ENCODE peak calls at places on chromosomes 5 and 9, in six cellular contexts. S is K562, Z is H1, P is GM12891, Y is GM12878, R is HepG2. T is an unnamed sample.

GRCh38 chr5:56142620-56143431 is 90.3 kb downstream of the ANKRD55 start:
- DNase-seq in S (no peak), Z (no peak), P (no peak), Y (peak), R (no peak), T (no peak)

GRCh38 chr5:78360674-78361225 is 333 bp downstream of the SCAMP1 start:
- DNase-seq in S (peak), Z (no peak), P (peak), Y (no peak), R (no peak), T (peak)

GRCh38 chr5:1665231-1665630 is 134.4 kb downstream of the MRPL36 start:
- DNase-seq in S (no peak), Z (no peak), P (no peak), Y (no peak), R (no peak), T (no peak)

GRCh38 chr5:168908207-168908606 is 329.0 kb upstream of the PANK3 start:
- DNase-seq in S (no peak), Z (no peak), P (no peak), Y (no peak), R (no peak), T (no peak)

GRCh38 chr5:149037819-149038218 is 25.0 kb downstream of the SH3TC2 start:
- DNase-seq in S (no peak), Z (no peak), P (no peak), Y (no peak), R (no peak), T (no peak)

GRCh38 chr9:136854842-136855460 is 2.8 kb downstream of the MAMDC4 start:
- DNase-seq in S (no peak), Z (no peak), P (no peak), Y (no peak), R (no peak), T (no peak)

GRCh38 chr5:174282391-174282790 is 236.9 kb downstream of the NSG2 start:
- DNase-seq in S (no peak), Z (no peak), P (no peak), Y (no peak), R (no peak), T (no peak)

GRCh38 chr5:124980174-124980941 is 233.9 kb upstream of the ZNF608 start:
- DNase-seq in S (no peak), Z (peak), P (peak), Y (peak), R (no peak), T (no peak)

GRCh38 chr9:5631021-5631420 is 2.1 kb downstream of the RIC1 start:
- DNase-seq in S (no peak), Z (no peak), P (no peak), Y (no peak), R (peak), T (no peak)

GRCh38 chr9:74951107-74951720 is 1.5 kb downstream of the C9orf40 start:
- DNase-seq in S (no peak), Z (no peak), P (no peak), Y (no peak), R (no peak), T (no peak)

GRCh38 chr5:145752947-145753346 is 82.2 kb downstream of the PRELID2 start:
- DNase-seq in S (no peak), Z (no peak), P (no peak), Y (no peak), R (no peak), T (no peak)

GRCh38 chr9:98781588-98782383 is 14.6 kb downstream of the ANKS6 start:
- DNase-seq in S (no peak), Z (no peak), P (no peak), Y (no peak), R (peak), T (no peak)

GRCh38 chr5:107968465-107968864 is 297.7 kb upstream of the EFNA5 start:
- DNase-seq in S (no peak), Z (no peak), P (no peak), Y (no peak), R (no peak), T (no peak)

GRCh38 chr9:94840738-94841137 is 114.2 kb downstream of the AOPEP start:
- DNase-seq in S (no peak), Z (no peak), P (no peak), Y (no peak), R (no peak), T (no peak)

GRCh38 chr9:14652729-14653377 is 40.4 kb downstream of the ZDHHC21 start:
- DNase-seq in S (peak), Z (no peak), P (no peak), Y (no peak), R (peak), T (no peak)

GRCh38 chr9:114611516-114612271 is 603 bp downstream of the TMEM268 start:
- DNase-seq in S (peak), Z (no peak), P (no peak), Y (no peak), R (no peak), T (peak)

GRCh38 chr9:21933865-21934264 is 60.3 kb downstream of the CDKN2A start:
- DNase-seq in S (no peak), Z (no peak), P (no peak), Y (no peak), R (no peak), T (no peak)

GRCh38 chr9:89022902-89023301 is 31.6 kb downstream of the S1PR3 start:
- DNase-seq in S (no peak), Z (no peak), P (no peak), Y (no peak), R (no peak), T (no peak)

GRCh38 chr9:104009853-104010252 is 84.3 kb upstream of the SMC2 start:
- DNase-seq in S (no peak), Z (no peak), P (no peak), Y (no peak), R (no peak), T (no peak)

GRCh38 chr9:16616686-16617085 is 253.8 kb downstream of the BNC2 start:
- DNase-seq in S (no peak), Z (no peak), P (no peak), Y (no peak), R (no peak), T (no peak)

GRCh38 chr5:17305964-17306725 is 88.7 kb downstream of the BASP1 start:
- DNase-seq in S (no peak), Z (no peak), P (no peak), Y (no peak), R (peak), T (no peak)

GRCh38 chr9:126236273-126236672 is 90.4 kb upstream of the MVB12B start:
- DNase-seq in S (no peak), Z (no peak), P (no peak), Y (no peak), R (no peak), T (no peak)

GRCh38 chr5:103232393-103232999 is 26.1 kb upstream of the MACIR start:
- DNase-seq in S (peak), Z (no peak), P (no peak), Y (no peak), R (peak), T (no peak)

GRCh38 chr5:131812371-131813160 is 15.7 kb upstream of the FNIP1 start:
- DNase-seq in S (no peak), Z (no peak), P (no peak), Y (no peak), R (no peak), T (no peak)
- TF ChIP-seq TAF1 in S (no peak), Z (no peak), P (no peak), Y (no peak), R (no peak), T (no peak)

GRCh38 chr9:121651295-121652036 is at the start of gene DAB2IP:
- DNase-seq in S (no peak), Z (no peak), P (no peak), Y (no peak), R (no peak), T (no peak)
- TF ChIP-seq POLR2A in S (no peak), Z (no peak), P (no peak), Y (no peak), R (no peak), T (no peak)

DNA sequence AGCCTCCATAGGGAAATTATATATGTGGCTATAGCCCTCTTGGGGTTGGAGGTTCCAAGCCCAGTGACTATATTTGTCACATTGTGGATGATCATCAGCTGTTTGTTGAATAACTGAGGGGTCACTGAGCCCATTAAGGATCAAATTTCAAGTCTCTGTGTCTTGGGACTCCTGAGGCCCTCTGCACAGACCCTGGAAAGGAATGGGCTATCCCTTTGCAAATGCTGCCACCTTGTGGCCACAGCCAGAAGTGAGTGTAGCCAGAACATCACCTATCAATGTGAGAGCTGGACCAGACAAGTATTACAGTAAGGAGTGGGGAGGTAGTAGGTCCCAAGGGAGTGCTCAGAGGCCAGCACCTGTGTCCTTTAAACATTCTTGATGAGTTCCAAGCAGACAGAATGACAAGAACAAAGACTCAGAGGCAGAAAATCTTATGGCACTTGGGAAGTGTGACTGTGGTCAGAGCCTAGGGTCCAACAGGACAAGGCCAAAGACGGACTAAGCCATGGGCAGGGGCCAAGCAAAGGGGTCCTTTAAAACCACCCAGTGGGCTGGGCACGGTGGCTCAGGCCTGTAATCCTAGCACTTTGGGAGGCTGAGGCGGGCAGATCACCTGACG is 8.2 kb downstream of the RPP25L start:
- DNase-seq in S (peak), Z (no peak), P (no peak), Y (peak), R (peak), T (peak)
- TF ChIP-seq TAF1 in S (no peak), Z (no peak), P (no peak), Y (no peak), R (no peak), T (no peak)

DNA sequence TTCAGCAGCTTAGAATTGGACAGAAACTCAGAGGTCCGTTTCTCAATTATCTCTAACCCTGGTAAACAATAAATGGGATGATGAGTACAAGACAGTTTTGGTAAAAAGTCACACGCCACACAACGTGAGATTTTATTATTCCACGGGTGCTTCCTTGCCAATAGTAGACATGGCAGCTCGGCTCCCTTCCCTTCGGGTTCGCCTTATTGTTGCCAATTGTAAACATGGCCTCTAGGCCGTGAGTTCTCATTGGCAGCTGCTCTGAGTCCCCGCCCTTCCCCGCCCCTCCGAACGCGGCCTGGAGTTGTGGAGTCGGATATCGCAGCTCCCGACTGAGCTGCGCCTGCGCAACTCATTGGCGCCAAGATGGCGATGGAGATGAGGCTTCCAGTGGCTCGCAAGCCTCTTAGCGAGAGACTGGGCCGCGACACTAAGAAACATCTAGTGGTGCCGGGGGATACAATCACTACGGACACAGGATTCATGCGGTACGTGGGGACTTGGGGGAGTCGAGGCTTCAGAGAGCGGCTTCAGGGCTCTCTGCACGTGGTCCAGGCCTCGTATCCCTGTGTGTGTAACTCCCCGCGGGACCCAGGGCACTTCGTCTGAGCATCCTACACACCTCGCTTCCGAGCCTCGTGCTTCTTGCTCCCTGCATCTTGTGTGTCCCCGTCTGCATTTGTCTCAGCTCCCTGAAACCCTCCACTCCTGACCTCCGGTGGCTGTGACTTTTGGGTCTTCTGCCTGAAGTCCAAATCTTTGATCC is at the start of gene EXOSC2:
- DNase-seq in S (peak), Z (peak), P (peak), Y (peak), R (peak), T (peak)
- TF ChIP-seq POLR2A in S (peak), Z (peak), P (peak), Y (peak), R (peak), T (peak)

GRCh38 chr5:160175438-160176218 is 53.7 kb upstream of the FABP6 start:
- DNase-seq in S (no peak), Z (no peak), P (no peak), Y (no peak), R (no peak), T (no peak)
- TF ChIP-seq TAF1 in S (no peak), Z (no peak), P (no peak), Y (no peak), R (no peak), T (no peak)

GRCh38 chr5:79514391-79515105 is 614 bp upstream of the HOMER1 start:
- DNase-seq in S (peak), Z (peak), P (peak), Y (peak), R (peak), T (peak)
- TF ChIP-seq POLR2A in S (peak), Z (peak), P (peak), Y (peak), R (peak), T (peak)

DNA sequence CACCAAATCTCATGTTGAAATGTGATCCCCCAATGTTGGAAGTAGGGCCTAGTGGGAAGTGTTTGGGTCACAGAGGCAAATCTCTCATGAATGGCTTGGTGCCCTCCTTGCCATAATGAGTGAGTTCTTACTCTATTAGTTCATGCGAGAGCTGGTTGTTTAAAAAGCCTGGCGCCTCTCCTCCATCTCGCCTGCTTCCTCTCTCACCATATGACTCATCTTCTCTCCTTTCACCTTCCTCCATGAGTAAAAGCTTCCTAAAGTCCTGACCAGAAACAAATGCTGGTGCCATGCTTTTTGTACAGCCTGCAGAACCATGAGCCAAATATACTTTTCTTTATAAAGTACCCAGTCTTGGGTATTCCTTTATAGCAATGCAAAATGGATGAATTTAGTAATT is 20.9 kb upstream of the ARHGAP26 start:
- DNase-seq in S (no peak), Z (no peak), P (no peak), Y (no peak), R (no peak), T (no peak)
- TF ChIP-seq TAF1 in S (no peak), Z (no peak), P (no peak), Y (no peak), R (no peak), T (no peak)

DNA sequence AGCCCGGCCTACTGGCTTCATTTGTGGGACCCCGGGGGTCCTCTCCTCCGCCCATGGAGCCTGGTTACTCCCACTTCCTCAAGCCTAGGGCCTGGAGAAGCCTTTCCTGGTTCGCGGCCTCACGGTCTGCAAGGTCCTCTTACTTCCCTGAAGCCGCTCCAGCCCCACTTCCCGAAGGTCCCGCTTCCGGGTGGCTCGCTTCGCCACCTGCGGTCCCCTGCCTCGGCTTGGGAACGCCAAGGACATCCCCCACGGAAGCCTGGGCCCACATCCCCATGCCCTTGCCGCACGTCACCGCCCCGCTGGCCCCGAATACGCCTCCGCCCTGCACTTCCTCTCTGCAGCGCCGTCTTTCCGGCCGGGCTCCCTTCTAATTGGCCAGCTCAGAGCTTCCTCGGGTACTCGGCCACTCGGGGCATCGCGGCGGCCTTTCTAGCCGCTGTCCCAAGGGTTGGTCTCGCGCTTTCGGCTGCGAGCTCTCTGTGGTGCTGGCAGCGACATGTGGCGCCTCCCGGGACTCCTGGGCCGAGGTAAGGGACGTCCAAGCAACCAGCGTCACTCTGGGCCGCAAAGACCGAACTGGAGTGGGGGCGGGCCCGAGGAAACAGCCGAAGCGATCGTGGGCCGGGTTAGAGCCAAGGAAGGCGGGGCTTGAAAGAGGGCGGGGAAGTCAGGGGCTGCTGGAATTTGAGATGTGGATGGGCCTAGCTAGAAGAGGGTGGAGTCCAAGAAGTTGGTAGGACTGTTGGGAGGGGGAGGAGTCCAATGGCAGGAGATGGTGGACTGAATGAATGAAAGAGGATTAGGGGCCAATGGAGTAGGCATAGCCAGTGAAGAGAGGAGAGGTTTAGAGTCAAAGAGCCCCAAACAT is at the start of gene DELE1:
- DNase-seq in S (peak), Z (peak), P (peak), Y (peak), R (peak), T (peak)
- TF ChIP-seq POLR2A in S (peak), Z (no peak), P (peak), Y (peak), R (peak), T (peak)

DNA sequence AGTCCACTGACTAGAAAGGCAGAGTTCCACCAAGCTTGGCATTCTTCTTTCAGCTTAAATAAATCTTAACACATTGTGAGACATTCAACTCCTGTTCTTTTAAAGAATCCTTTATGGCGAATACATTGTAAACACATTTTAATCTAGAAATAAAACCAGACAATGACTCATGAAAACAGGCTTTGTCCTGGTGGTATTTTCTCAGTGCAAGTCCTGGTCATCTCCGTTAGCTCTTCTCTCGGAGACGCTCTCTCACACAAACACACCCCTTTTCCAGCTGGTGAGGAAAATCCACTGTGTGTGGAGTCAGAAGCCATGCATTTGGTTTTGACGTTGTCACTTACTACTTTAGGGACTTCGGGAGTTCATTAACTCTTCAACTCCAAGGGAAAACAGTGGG is 140.4 kb downstream of the AUH start:
- DNase-seq in S (no peak), Z (no peak), P (no peak), Y (no peak), R (no peak), T (no peak)
- TF ChIP-seq TAF1 in S (no peak), Z (no peak), P (no peak), Y (no peak), R (no peak), T (no peak)